ENCODE peak calls at places on chromosomes 7 and 10, in six cellular contexts. L is left ventricle myocardium inferior, I is body of pancreas, N is left lung, E is AG04450, B is fibroblast of mammary gland. X is an unnamed sample.

GRCh38 chr7:91784469-91784868 is 96.0 kb downstream of the MTERF1 start:
- DNase-seq in L (no peak), I (no peak), N (no peak), E (peak; percentile 8), B (peak; percentile 79), X (peak; percentile 25)

GRCh38 chr7:101402081-101402779 is 39.6 kb downstream of the COL26A1 start:
- DNase-seq in L (no peak), I (peak; percentile 50), N (no peak), E (no peak), B (no peak), X (no peak)

GRCh38 chr7:81244213-81244612 is 325.4 kb upstream of the SEMA3C start:
- DNase-seq in L (no peak), I (no peak), N (no peak), E (no peak), B (peak; percentile 61), X (peak; percentile 48)

GRCh38 chr7:115211171-115211570 is 289.3 kb downstream of the MDFIC start:
- DNase-seq in L (no peak), I (no peak), N (no peak), E (no peak), B (no peak), X (no peak)

GRCh38 chr10:11612004-11613001 is 853 bp upstream of the USP6NL start:
- DNase-seq in L (no peak), I (no peak), N (no peak), E (no peak), B (no peak), X (no peak)

GRCh38 chr10:93463723-93464511 is 18.2 kb downstream of the MYOF start:
- DNase-seq in L (no peak), I (no peak), N (no peak), E (no peak), B (peak; percentile 81), X (no peak)

GRCh38 chr10:96585726-96586418 is 940 bp downstream of the TM9SF3 start:
- DNase-seq in L (no peak), I (no peak), N (no peak), E (no peak), B (peak; percentile 14), X (no peak)

GRCh38 chr10:102579206-102579790 is 65.0 kb upstream of the TRIM8 start:
- DNase-seq in L (no peak), I (no peak), N (no peak), E (no peak), B (peak; percentile 38), X (no peak)

GRCh38 chr10:14425031-14425430 is 94.3 kb upstream of the FRMD4A start:
- DNase-seq in L (no peak), I (no peak), N (no peak), E (no peak), B (no peak), X (no peak)

GRCh38 chr10:97686301-97686961 is 610 bp downstream of the AVPI1 start:
- DNase-seq in L (no peak), I (no peak), N (no peak), E (no peak), B (peak; percentile 13), X (no peak)

GRCh38 chr10:29862926-29863614 is 196.3 kb downstream of the JCAD start:
- DNase-seq in L (no peak), I (no peak), N (no peak), E (no peak), B (peak; percentile 95), X (peak; percentile 71)

GRCh38 chr10:5582736-5583135 is 58.0 kb downstream of the CALML3 start:
- DNase-seq in L (no peak), I (no peak), N (no peak), E (no peak), B (no peak), X (no peak)

GRCh38 chr10:8084799-8085198 is 30.3 kb downstream of the GATA3 start:
- DNase-seq in L (no peak), I (no peak), N (no peak), E (no peak), B (no peak), X (no peak)

GRCh38 chr10:120432209-120432608 is 24.8 kb upstream of the PLPP4 start:
- DNase-seq in L (no peak), I (no peak), N (no peak), E (no peak), B (no peak), X (no peak)

GRCh38 chr10:91907914-91908357 is 1.4 kb downstream of the FGFBP3 start:
- DNase-seq in L (no peak), I (no peak), N (no peak), E (no peak), B (no peak), X (no peak)

GRCh38 chr7:41027428-41028115 is 675.3 kb downstream of the INHBA start:
- DNase-seq in L (no peak), I (no peak), N (no peak), E (peak; percentile 88), B (peak; percentile 92), X (peak; percentile 92)

GRCh38 chr10:17643339-17643754 is 604 bp upstream of the STAM start:
- DNase-seq in L (peak; percentile 70), I (peak; percentile 81), N (peak; percentile 86), E (no peak), B (peak; percentile 87), X (peak; percentile 55)

GRCh38 chr7:38215115-38215514 is 37.1 kb downstream of the STARD3NL start:
- DNase-seq in L (no peak), I (peak; percentile 29), N (no peak), E (no peak), B (peak; percentile 49), X (no peak)

GRCh38 chr10:104274762-104275721 is 6.1 kb downstream of the GSTO2 start:
- DNase-seq in L (no peak), I (peak; percentile 73), N (peak; percentile 91), E (no peak), B (peak; percentile 21), X (no peak)

GRCh38 chr7:37247881-37248280 is 200.8 kb downstream of the ELMO1 start:
- DNase-seq in L (no peak), I (no peak), N (no peak), E (no peak), B (peak; percentile 51), X (no peak)

GRCh38 chr7:107503667-107504066 is 33.8 kb downstream of the GPR22 start:
- DNase-seq in L (no peak), I (no peak), N (no peak), E (peak; percentile 15), B (no peak), X (no peak)

GRCh38 chr10:103895458-103896186 is 22.4 kb downstream of the STN1 start:
- DNase-seq in L (no peak), I (no peak), N (no peak), E (no peak), B (peak; percentile 95), X (no peak)

GRCh38 chr10:21135396-21135973 is 238.4 kb upstream of the NEBL start:
- DNase-seq in L (no peak), I (no peak), N (no peak), E (no peak), B (peak; percentile 55), X (peak; percentile 13)

GRCh38 chr10:35340975-35341374 is 4.7 kb downstream of the CCNY start:
- DNase-seq in L (no peak), I (no peak), N (no peak), E (no peak), B (peak; percentile 46), X (no peak)

GRCh38 chr7:84372155-84372621 is 177.6 kb upstream of the SEMA3A start:
- DNase-seq in L (no peak), I (no peak), N (no peak), E (peak; percentile 83), B (peak; percentile 97), X (peak; percentile 91)

GRCh38 chr7:75638607-75639070 is 100.1 kb downstream of the HIP1 start:
- DNase-seq in L (peak; percentile 66), I (peak; percentile 43), N (peak; percentile 88), E (peak; percentile 6), B (peak; percentile 28), X (no peak)

GRCh38 chr7:18829518-18830252 is 287.8 kb downstream of the TWIST1 start:
- DNase-seq in L (no peak), I (no peak), N (no peak), E (no peak), B (peak; percentile 86), X (peak; percentile 60)
- H3K4me3 ChIP-seq in L (no peak overlapping the region), I (no peak overlapping the region), N (no peak overlapping the region), E (no peak overlapping the region), B (no peak overlapping the region), X (no peak overlapping the region)

DNA sequence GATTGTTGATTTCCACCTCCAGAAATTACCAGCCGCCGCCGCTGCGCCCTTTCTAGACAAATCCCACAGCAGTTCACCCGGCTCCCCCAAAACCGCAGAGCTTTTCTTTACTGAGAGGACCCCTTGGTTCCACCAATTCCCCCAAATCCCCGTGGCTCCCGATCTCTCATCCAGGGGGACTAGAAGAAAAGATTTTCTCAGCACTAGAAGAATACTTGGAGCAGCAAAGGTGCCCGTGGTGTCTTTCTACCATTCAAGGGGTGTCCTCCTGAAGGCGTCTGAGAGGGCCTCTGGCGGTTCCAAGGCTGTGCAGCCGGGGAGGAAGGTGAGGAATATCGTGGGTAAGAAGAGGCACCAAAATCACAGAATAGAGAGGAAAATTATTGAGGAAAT is 13.5 kb upstream of the HOXA2 start:
- DNase-seq in L (no peak), I (no peak), N (no peak), E (no peak), B (no peak), X (no peak)
- H3K4me3 ChIP-seq in L (peak overlapping the region; percentile 51), I (no peak overlapping the region), N (peak overlapping the region; percentile 41), E (peak overlapping the region; percentile 84), B (peak overlapping the region; percentile 46), X (no peak overlapping the region)

GRCh38 chr7:44063894-44064651 is 1.3 kb downstream of the PGAM2 start:
- DNase-seq in L (peak; percentile 16), I (no peak), N (peak; percentile 57), E (no peak), B (no peak), X (no peak)

GRCh38 chr7:44062180-44062902 is 3.0 kb downstream of the PGAM2 start:
- DNase-seq in L (peak; percentile 18), I (no peak), N (peak; percentile 60), E (no peak), B (no peak), X (no peak)

GRCh38 chr7:44063547-44063893 is 1.8 kb downstream of the PGAM2 start:
- DNase-seq in L (no peak), I (no peak), N (peak; percentile 39), E (no peak), B (no peak), X (no peak)

GRCh38 chr7:44061645-44062179 is 3.7 kb downstream of the PGAM2 start:
- DNase-seq in L (no peak), I (no peak), N (peak; percentile 44), E (no peak), B (no peak), X (no peak)

DNA sequence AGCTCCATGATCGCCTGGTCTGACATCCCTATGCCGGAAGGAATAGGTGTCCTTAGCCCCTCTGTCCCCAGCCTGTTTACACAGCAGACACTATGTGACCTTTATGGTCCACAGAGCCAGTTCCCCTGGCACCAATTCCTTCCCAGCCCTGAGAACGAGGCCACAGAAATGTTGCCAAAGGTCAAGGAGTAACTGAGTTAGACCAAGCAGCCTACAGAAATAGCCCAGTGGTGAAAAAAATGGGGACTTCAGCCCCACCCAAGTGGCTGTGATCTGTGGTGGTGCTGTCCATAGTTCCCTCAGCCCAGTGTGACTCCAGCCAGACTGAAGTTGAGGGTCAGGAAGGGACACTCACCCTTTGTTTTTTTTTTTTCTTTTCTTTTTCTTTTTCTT is 2.5 kb downstream of the PGAM2 start:
- DNase-seq in L (peak; percentile 23), I (no peak), N (peak; percentile 4), E (no peak), B (no peak), X (no peak)
- H3K4me3 ChIP-seq in L (peak overlapping the region; percentile 74), I (no peak overlapping the region), N (no peak overlapping the region), E (no peak overlapping the region), B (no peak overlapping the region), X (no peak overlapping the region)

DNA sequence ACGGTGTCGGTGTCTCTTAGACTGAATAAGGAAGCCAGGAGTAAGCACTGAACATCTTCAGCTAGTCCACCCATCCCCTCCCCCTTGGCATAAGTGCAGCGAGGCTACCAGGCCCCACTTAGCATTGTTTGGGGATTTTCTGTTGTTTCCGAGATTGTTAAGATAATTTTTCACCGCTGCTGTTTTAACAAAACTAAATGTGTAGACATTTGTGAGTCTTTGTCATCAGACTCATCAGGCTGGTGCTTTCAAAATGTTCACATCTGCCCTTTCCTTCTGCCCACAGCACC is 21.0 kb upstream of the GOT1 start:
- DNase-seq in L (no peak), I (no peak), N (no peak), E (no peak), B (no peak), X (no peak)
- H3K4me3 ChIP-seq in L (no peak overlapping the region), I (no peak overlapping the region), N (no peak overlapping the region), E (no peak overlapping the region), B (no peak overlapping the region), X (no peak overlapping the region)